ENCODE peak calls at places on chromosomes 6 and 20, in eight cellular contexts. R is GM03348, T is COR-L47, Y is A172, P is iris pigment epithelial cell, U is C1 segment of cervical spinal cord, V is A549, D is adrenal gland. X is an unnamed sample.

GRCh38 chr6:21598662-21599061 is 5.1 kb downstream of the SOX4 start:
- DNase-seq in R (no peak), T (no peak), Y (no peak), P (peak), U (no peak), V (no peak), D (no peak), X (no peak)

GRCh38 chr20:62355527-62356142 is 11.5 kb downstream of the LAMA5 start:
- DNase-seq in R (peak), T (no peak), Y (peak), P (peak), U (no peak), V (no peak), D (peak), X (no peak)

GRCh38 chr6:135748189-135748588 is 103.3 kb upstream of the PDE7B start:
- DNase-seq in R (no peak), T (no peak), Y (no peak), P (no peak), U (no peak), V (no peak), D (no peak), X (no peak)

GRCh38 chr6:119960065-119960464 is 610.5 kb upstream of the MAN1A1 start:
- DNase-seq in R (no peak), T (no peak), Y (no peak), P (no peak), U (no peak), V (no peak), D (no peak), X (peak)

GRCh38 chr6:90431521-90432407 is 135.1 kb upstream of the BACH2 start:
- DNase-seq in R (no peak), T (no peak), Y (no peak), P (peak), U (no peak), V (no peak), D (no peak), X (no peak)

GRCh38 chr6:167766986-167767714 is 59.6 kb upstream of the AFDN start:
- DNase-seq in R (no peak), T (no peak), Y (no peak), P (no peak), U (no peak), V (no peak), D (no peak), X (no peak)

GRCh38 chr6:7463785-7464184 is 74.2 kb downstream of the RIOK1 start:
- DNase-seq in R (peak), T (no peak), Y (no peak), P (no peak), U (no peak), V (no peak), D (no peak), X (peak)

GRCh38 chr6:35489995-35490791 is 6.7 kb downstream of the TEAD3 start:
- DNase-seq in R (peak), T (no peak), Y (no peak), P (peak), U (peak), V (no peak), D (no peak), X (peak)

GRCh38 chr20:56160956-56161355 is 87.6 kb upstream of the MC3R start:
- DNase-seq in R (no peak), T (no peak), Y (no peak), P (no peak), U (no peak), V (no peak), D (no peak), X (no peak)

GRCh38 chr20:10376271-10377075 is 57.5 kb downstream of the MKKS start:
- DNase-seq in R (peak), T (no peak), Y (no peak), P (peak), U (no peak), V (no peak), D (no peak), X (no peak)

GRCh38 chr20:47133809-47134456 is 222.6 kb downstream of the ZMYND8 start:
- DNase-seq in R (peak), T (no peak), Y (peak), P (peak), U (no peak), V (peak), D (peak), X (no peak)

GRCh38 chr6:18165746-18166145 is 10.5 kb downstream of the KDM1B start:
- DNase-seq in R (no peak), T (no peak), Y (no peak), P (peak), U (no peak), V (no peak), D (no peak), X (no peak)